ENCODE peak calls at places on chromosome 2, in four cellular contexts. L is mesendoderm, R is IMR-90, J is H1. H is an unnamed sample.
A peak's percentile ranks its signal among the peaks of the same experiment; 100 is the strongest.

GRCh38 chr2:62216616-62217015 is 20.7 kb downstream of the B3GNT2 start:
- DNase-seq in L (no peak), R (peak; percentile 92), J (no peak), H (no peak)

GRCh38 chr2:197668296-197668695 is 7.1 kb downstream of the RFTN2 start:
- DNase-seq in L (no peak), R (no peak), J (no peak), H (no peak)

GRCh38 chr2:237097911-237098702 is 12.4 kb downstream of the COPS8 start:
- DNase-seq in L (no peak), R (peak; percentile 95), J (no peak), H (no peak)

GRCh38 chr2:236676131-236676873 is 106.7 kb downstream of the ACKR3 start:
- DNase-seq in L (no peak), R (no peak), J (no peak), H (no peak)

GRCh38 chr2:184679219-184680018 is 81.1 kb downstream of the ZNF804A start:
- DNase-seq in L (no peak), R (no peak), J (no peak), H (no peak)

GRCh38 chr2:26848336-26849055 is 564 bp downstream of the DPYSL5 start:
- DNase-seq in L (peak; percentile 40), R (no peak), J (no peak), H (peak; percentile 63)

GRCh38 chr2:196935421-196935820 is 8.9 kb upstream of the PGAP1 start:
- DNase-seq in L (no peak), R (no peak), J (no peak), H (no peak)

GRCh38 chr2:240918258-240919091 is 12.3 kb downstream of the CROCC2 start:
- DNase-seq in L (no peak), R (no peak), J (no peak), H (no peak)

GRCh38 chr2:206410714-206411113 is 32.6 kb upstream of the ADAM23 start:
- DNase-seq in L (no peak), R (no peak), J (no peak), H (no peak)

GRCh38 chr2:214481204-214481603 is 70.3 kb downstream of the VWC2L start:
- DNase-seq in L (no peak), R (peak; percentile 66), J (no peak), H (peak; percentile 17)

GRCh38 chr2:148298201-148298600 is 277.3 kb downstream of the MBD5 start:
- DNase-seq in L (no peak), R (peak; percentile 16), J (no peak), H (no peak)

GRCh38 chr2:148299616-148300015 is 278.7 kb downstream of the MBD5 start:
- DNase-seq in L (no peak), R (peak; percentile 4), J (no peak), H (no peak)

GRCh38 chr2:148302526-148302925 is 281.6 kb downstream of the MBD5 start:
- DNase-seq in L (no peak), R (no peak), J (no peak), H (no peak)

GRCh38 chr2:148301362-148301761 is 280.5 kb downstream of the MBD5 start:
- DNase-seq in L (no peak), R (no peak), J (no peak), H (no peak)

DNA sequence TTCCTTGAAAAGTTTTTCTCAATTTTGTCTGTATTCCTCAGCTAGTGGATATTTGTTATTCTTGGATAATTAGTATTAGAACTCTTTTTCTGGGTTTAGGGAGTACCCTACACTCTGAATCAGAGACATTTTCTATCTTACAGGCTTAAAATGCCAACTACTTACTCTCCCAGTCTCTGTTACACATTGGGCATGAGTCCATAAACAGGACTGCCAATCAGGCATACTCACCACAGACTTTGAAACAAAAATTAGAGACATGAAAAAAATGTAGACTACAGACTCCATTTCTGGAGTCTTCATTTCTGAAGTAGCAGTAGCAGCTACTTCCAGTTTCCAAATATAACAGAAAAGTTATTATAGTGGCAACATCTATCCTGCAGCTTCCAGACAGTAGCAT is 279.6 kb downstream of the MBD5 start:
- DNase-seq in L (no peak), R (peak; percentile 39), J (no peak), H (no peak)
- H3K4me2 ChIP-seq in L (no peak overlapping the region), R (no peak overlapping the region), J (no peak overlapping the region), H (no peak overlapping the region)

GRCh38 chr2:149166958-149167810 is 128.7 kb downstream of the LYPD6B start:
- DNase-seq in L (no peak), R (no peak), J (no peak), H (no peak)

GRCh38 chr2:149167941-149168340 is 129.4 kb downstream of the LYPD6B start:
- DNase-seq in L (no peak), R (no peak), J (no peak), H (no peak)

GRCh38 chr2:149170911-149171310 is 132.4 kb downstream of the LYPD6B start:
- DNase-seq in L (no peak), R (no peak), J (no peak), H (no peak)

GRCh38 chr2:149169653-149170052 is 131.2 kb downstream of the LYPD6B start:
- DNase-seq in L (peak; percentile 68), R (no peak), J (no peak), H (no peak)

GRCh38 chr2:149170156-149170555 is 131.7 kb downstream of the LYPD6B start:
- DNase-seq in L (no peak), R (no peak), J (no peak), H (no peak)
- H2BK5ac ChIP-seq in L (no peak overlapping the region), R (no peak overlapping the region), J (no peak overlapping the region), H (no peak overlapping the region)

GRCh38 chr2:235609746-235610145 is 115.9 kb downstream of the AGAP1 start:
- DNase-seq in L (no peak), R (no peak), J (no peak), H (no peak)
- H3K79me1 ChIP-seq in L (peaks cover 32% of the 10 kb centered on the region), R (peaks cover 80% of the 10 kb centered on the region), J (peaks cover 23% of the 10 kb centered on the region), H (peaks cover 10% of the 10 kb centered on the region)

GRCh38 chr2:28394331-28394877 is 1.7 kb downstream of the FOSL2 start:
- DNase-seq in L (no peak), R (peak; percentile 71), J (no peak), H (no peak)
- H3K4me2 ChIP-seq in L (peak overlapping the region; percentile 26), R (peak overlapping the region; percentile 88), J (peak overlapping the region; percentile 72), H (peak overlapping the region; percentile 88)

DNA sequence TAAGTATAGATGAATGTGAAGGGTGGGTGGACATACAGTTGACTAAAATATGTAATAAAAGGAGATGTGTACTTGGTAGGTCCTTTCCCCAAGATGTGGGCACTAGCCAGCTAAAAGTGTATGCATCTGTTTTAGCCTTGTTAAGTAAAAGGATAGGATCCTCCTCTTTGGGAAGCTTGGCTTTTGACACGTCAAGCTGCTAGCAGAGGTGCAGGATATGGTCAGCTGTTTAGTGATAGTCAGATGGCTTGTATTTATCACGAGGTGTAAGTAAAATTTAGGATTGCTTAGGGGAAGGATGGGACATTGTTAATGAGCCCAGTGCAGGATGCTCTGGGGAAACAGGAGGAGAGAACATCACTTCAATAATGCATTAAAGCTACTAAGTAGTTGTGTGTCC is 1.5 kb downstream of the MFSD6 start:
- DNase-seq in L (no peak), R (no peak), J (no peak), H (no peak)
- H2BK5ac ChIP-seq in L (no peak overlapping the region), R (no peak overlapping the region), J (no peak overlapping the region), H (no peak overlapping the region)

DNA sequence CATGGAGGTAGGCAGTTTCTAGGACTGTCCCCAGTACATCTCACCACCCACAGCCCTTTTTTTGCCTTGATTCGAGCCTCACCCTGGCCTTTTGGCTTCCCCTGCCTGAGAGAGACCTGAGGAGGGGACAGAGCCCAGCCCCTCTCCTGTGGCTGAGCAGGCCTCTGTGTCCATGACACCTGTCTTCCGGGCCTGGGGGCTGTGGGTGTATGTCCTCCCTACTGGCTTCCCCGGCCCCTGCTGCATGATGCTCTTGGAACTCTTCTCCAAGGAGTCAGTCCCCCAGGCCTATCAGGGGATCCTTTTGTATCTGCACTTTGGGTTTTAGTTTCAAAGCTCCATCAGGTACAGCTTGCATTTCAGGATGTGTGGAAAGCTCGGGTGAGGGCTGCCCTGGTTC is 80.4 kb downstream of the STPG4 start:
- DNase-seq in L (no peak), R (no peak), J (no peak), H (no peak)
- H3K79me1 ChIP-seq in L (no peaks in the 10 kb centered on the region), R (peaks cover 73% of the 10 kb centered on the region), J (no peaks in the 10 kb centered on the region), H (no peaks in the 10 kb centered on the region)

GRCh38 chr2:138515084-138515483 is 13.5 kb downstream of the SPOPL start:
- DNase-seq in L (no peak), R (no peak), J (no peak), H (no peak)

GRCh38 chr2:138516030-138516704 is 14.6 kb downstream of the SPOPL start:
- DNase-seq in L (peak; percentile 80), R (peak; percentile 51), J (no peak), H (no peak)

GRCh38 chr2:138512672-138513071 is 11.1 kb downstream of the SPOPL start:
- DNase-seq in L (no peak), R (peak; percentile 28), J (no peak), H (no peak)

GRCh38 chr2:138510319-138510718 is 8.7 kb downstream of the SPOPL start:
- DNase-seq in L (no peak), R (no peak), J (no peak), H (no peak)

DNA sequence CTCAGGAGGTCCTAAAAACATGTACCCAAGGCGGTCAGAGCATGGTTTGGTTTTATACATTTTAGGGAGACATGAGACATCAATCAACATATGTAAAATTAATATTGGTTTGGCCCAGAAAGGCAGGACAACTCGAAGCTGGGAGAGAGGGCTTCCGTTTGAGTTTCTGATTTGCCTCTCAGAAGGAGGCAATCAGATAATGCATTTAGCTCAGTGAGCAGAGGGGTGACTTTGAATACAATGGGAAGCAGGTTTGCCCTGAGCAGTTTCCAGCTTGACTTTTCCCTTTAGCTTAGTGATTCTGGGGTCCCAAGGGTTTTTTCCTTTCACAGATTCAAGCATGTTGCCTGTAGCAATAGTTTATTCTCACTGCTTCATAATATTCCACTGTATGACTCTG is 12.6 kb downstream of the SPOPL start:
- DNase-seq in L (peak; percentile 81), R (no peak), J (no peak), H (no peak)
- H3K4me2 ChIP-seq in L (no peak overlapping the region), R (no peak overlapping the region), J (no peak overlapping the region), H (no peak overlapping the region)

GRCh38 chr2:38074047-38074774 is 1.7 kb downstream of the CYP1B1 start:
- DNase-seq in L (peak; percentile 62), R (no peak), J (no peak), H (no peak)
- H2BK5ac ChIP-seq in L (no peak overlapping the region), R (no peak overlapping the region), J (peak overlapping the region; percentile 78), H (no peak overlapping the region)

GRCh38 chr2:126676814-126677538 is 21.0 kb downstream of the GYPC start:
- DNase-seq in L (no peak), R (no peak), J (no peak), H (no peak)
- H3K79me1 ChIP-seq in L (no peaks in the 10 kb centered on the region), R (peaks cover 45% of the 10 kb centered on the region), J (peaks cover 2% of the 10 kb centered on the region), H (no peaks in the 10 kb centered on the region)

GRCh38 chr2:99217929-99218501 is 37.0 kb downstream of the MRPL30 start:
- DNase-seq in L (no peak), R (peak; percentile 2), J (no peak), H (no peak)
- H3K4me2 ChIP-seq in L (no peak overlapping the region), R (no peak overlapping the region), J (no peak overlapping the region), H (no peak overlapping the region)